ENCODE peak calls at places on chromosomes 7 and 10, in ten cellular contexts. One of them, this sample, is unnamed.

GRCh38 chr7:143487566-143487965 is 9.9 kb downstream of the TAS2R41 start:
- DNase-seq in neural progenitor cell: no peak
- DNase-seq in esophagus squamous epithelium: no peak
- DNase-seq in T-helper 17 cell: no peak
- DNase-seq in NT2/D1: no peak
- DNase-seq in lower lobe of right lung: peak; percentile 55
- DNase-seq in GM23248: peak; percentile 70
- DNase-seq in psoas muscle: peak; percentile 43
- DNase-seq in colonic mucosa: peak; percentile 59
- DNase-seq in pancreas: no peak
- DNase-seq in this sample: peak; percentile 60

GRCh38 chr10:11610151-11610854 is 1.1 kb downstream of the USP6NL start:
- DNase-seq in pancreas: no peak
- DNase-seq in T-helper 17 cell: no peak
- DNase-seq in esophagus squamous epithelium: no peak
- DNase-seq in colonic mucosa: no peak
- DNase-seq in psoas muscle: no peak
- DNase-seq in lower lobe of right lung: no peak
- DNase-seq in GM23248: peak; percentile 19
- DNase-seq in neural progenitor cell: no peak
- DNase-seq in NT2/D1: no peak
- DNase-seq in this sample: no peak

GRCh38 chr7:136247211-136247610 is 270.1 kb upstream of the MTPN start:
- DNase-seq in neural progenitor cell: no peak
- DNase-seq in GM23248: no peak
- DNase-seq in pancreas: no peak
- DNase-seq in lower lobe of right lung: no peak
- DNase-seq in psoas muscle: no peak
- DNase-seq in esophagus squamous epithelium: no peak
- DNase-seq in colonic mucosa: no peak
- DNase-seq in NT2/D1: no peak
- DNase-seq in T-helper 17 cell: no peak
- DNase-seq in this sample: no peak

GRCh38 chr10:124991872-124992271 is 49.9 kb downstream of the ZRANB1 start:
- DNase-seq in T-helper 17 cell: no peak
- DNase-seq in GM23248: no peak
- DNase-seq in colonic mucosa: no peak
- DNase-seq in neural progenitor cell: no peak
- DNase-seq in psoas muscle: no peak
- DNase-seq in lower lobe of right lung: no peak
- DNase-seq in pancreas: no peak
- DNase-seq in NT2/D1: no peak
- DNase-seq in esophagus squamous epithelium: no peak
- DNase-seq in this sample: no peak

GRCh38 chr10:42754155-42755027 is 28.2 kb upstream of the BMS1 start:
- DNase-seq in pancreas: peak; percentile 83
- DNase-seq in esophagus squamous epithelium: no peak
- DNase-seq in T-helper 17 cell: no peak
- DNase-seq in NT2/D1: no peak
- DNase-seq in neural progenitor cell: peak; percentile 59
- DNase-seq in GM23248: peak; percentile 40
- DNase-seq in lower lobe of right lung: peak; percentile 53
- DNase-seq in psoas muscle: peak; percentile 52
- DNase-seq in colonic mucosa: no peak
- DNase-seq in this sample: no peak

GRCh38 chr7:26694156-26694555 is 170.2 kb downstream of the SKAP2 start:
- DNase-seq in NT2/D1: no peak
- DNase-seq in colonic mucosa: no peak
- DNase-seq in neural progenitor cell: no peak
- DNase-seq in lower lobe of right lung: no peak
- DNase-seq in pancreas: no peak
- DNase-seq in GM23248: no peak
- DNase-seq in esophagus squamous epithelium: no peak
- DNase-seq in psoas muscle: no peak
- DNase-seq in T-helper 17 cell: no peak
- DNase-seq in this sample: no peak

GRCh38 chr7:151012921-151013347 is 11.4 kb downstream of the ATG9B start:
- DNase-seq in psoas muscle: no peak
- DNase-seq in T-helper 17 cell: no peak
- DNase-seq in esophagus squamous epithelium: no peak
- DNase-seq in neural progenitor cell: peak; percentile 85
- DNase-seq in colonic mucosa: no peak
- DNase-seq in pancreas: peak; percentile 44
- DNase-seq in NT2/D1: no peak
- DNase-seq in lower lobe of right lung: no peak
- DNase-seq in GM23248: peak; percentile 71
- DNase-seq in this sample: no peak

GRCh38 chr7:139034855-139035587 is 821 bp downstream of the ZC3HAV1L start:
- DNase-seq in neural progenitor cell: peak; percentile 36
- DNase-seq in T-helper 17 cell: no peak
- DNase-seq in NT2/D1: no peak
- DNase-seq in esophagus squamous epithelium: no peak
- DNase-seq in pancreas: peak; percentile 44
- DNase-seq in lower lobe of right lung: no peak
- DNase-seq in GM23248: peak; percentile 69
- DNase-seq in colonic mucosa: peak; percentile 49
- DNase-seq in psoas muscle: peak; percentile 42
- DNase-seq in this sample: no peak

GRCh38 chr7:5657901-5658300 is 123.6 kb downstream of the RNF216 start:
- DNase-seq in GM23248: peak; percentile 91
- DNase-seq in NT2/D1: no peak
- DNase-seq in T-helper 17 cell: no peak
- DNase-seq in esophagus squamous epithelium: no peak
- DNase-seq in colonic mucosa: no peak
- DNase-seq in pancreas: no peak
- DNase-seq in psoas muscle: no peak
- DNase-seq in lower lobe of right lung: no peak
- DNase-seq in neural progenitor cell: no peak
- DNase-seq in this sample: no peak

DNA sequence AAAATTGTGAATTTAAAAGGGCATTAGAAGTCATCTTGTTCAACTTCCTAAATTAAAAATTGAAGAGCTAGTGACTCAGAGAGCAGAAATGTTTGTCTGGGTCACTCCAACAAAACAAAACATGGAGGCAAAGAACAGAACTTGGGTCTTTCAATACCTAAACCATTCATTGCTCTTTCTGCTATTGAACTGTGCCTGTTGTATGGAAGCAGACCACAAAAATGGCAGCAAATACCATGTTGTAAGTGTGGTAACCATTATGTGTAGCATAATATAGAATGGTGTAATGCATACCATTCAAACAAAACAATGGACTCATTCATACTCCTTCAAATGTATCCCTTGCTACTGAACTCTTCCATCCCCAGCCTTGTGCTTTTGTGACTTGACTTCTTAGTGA is 360.2 kb upstream of the NRG3 start:
- DNase-seq in colonic mucosa: no peak
- DNase-seq in lower lobe of right lung: no peak
- DNase-seq in T-helper 17 cell: no peak
- DNase-seq in psoas muscle: no peak
- DNase-seq in pancreas: no peak
- DNase-seq in neural progenitor cell: no peak
- DNase-seq in esophagus squamous epithelium: no peak
- DNase-seq in NT2/D1: no peak
- DNase-seq in GM23248: no peak
- DNase-seq in this sample: no peak
- H3K9me3 ChIP-seq in colonic mucosa: no peaks in the 10 kb centered on the region
- H3K9me3 ChIP-seq in lower lobe of right lung: peaks cover 10% of the 10 kb centered on the region
- H3K9me3 ChIP-seq in T-helper 17 cell: no peaks in the 10 kb centered on the region
- H3K9me3 ChIP-seq in psoas muscle: no peaks in the 10 kb centered on the region
- H3K9me3 ChIP-seq in pancreas: no peaks in the 10 kb centered on the region
- H3K9me3 ChIP-seq in neural progenitor cell: no peaks in the 10 kb centered on the region
- H3K9me3 ChIP-seq in esophagus squamous epithelium: no peaks in the 10 kb centered on the region
- H3K9me3 ChIP-seq in NT2/D1: peaks cover 6% of the 10 kb centered on the region
- H3K9me3 ChIP-seq in GM23248: no peaks in the 10 kb centered on the region
- H3K9me3 ChIP-seq in this sample: no peaks in the 10 kb centered on the region

DNA sequence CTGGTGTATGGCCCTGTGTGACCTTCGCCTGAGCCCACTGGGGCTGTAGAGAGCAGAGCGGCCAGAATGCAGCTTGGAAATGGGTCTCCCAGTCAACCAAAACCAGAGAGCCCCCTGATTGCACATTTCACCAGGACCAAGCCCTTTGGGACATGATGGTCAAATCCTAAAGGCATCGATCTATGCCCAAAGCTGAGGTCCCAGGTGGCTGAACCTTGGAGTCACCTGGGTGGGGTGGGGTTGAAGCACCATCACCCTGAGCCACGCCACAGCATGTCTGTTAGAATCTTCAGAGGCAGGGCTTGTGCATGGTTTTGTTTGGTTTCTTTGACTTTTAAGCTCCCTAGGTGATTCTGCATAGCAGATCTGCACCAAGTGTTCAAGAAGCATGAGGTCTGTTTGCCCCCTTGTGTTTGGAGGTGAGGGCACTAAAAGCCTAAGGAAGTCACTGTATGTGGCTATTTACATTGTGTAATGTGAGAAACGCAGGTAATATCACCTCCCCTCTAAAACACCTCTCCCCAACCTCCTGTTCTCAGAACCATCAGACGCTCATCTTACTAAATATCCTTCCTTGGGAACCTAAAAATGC is 9.6 kb downstream of the PKD1L1 start:
- DNase-seq in T-helper 17 cell: no peak
- DNase-seq in NT2/D1: no peak
- DNase-seq in colonic mucosa: no peak
- DNase-seq in lower lobe of right lung: no peak
- DNase-seq in psoas muscle: no peak
- DNase-seq in pancreas: no peak
- DNase-seq in neural progenitor cell: no peak
- DNase-seq in GM23248: no peak
- DNase-seq in esophagus squamous epithelium: no peak
- DNase-seq in this sample: no peak
- H3K9me3 ChIP-seq in T-helper 17 cell: no peaks in the 10 kb centered on the region
- H3K9me3 ChIP-seq in NT2/D1: no peaks in the 10 kb centered on the region
- H3K9me3 ChIP-seq in colonic mucosa: no peaks in the 10 kb centered on the region
- H3K9me3 ChIP-seq in lower lobe of right lung: no peaks in the 10 kb centered on the region
- H3K9me3 ChIP-seq in psoas muscle: no peaks in the 10 kb centered on the region
- H3K9me3 ChIP-seq in pancreas: no peaks in the 10 kb centered on the region
- H3K9me3 ChIP-seq in neural progenitor cell: no peaks in the 10 kb centered on the region
- H3K9me3 ChIP-seq in GM23248: no peaks in the 10 kb centered on the region
- H3K9me3 ChIP-seq in esophagus squamous epithelium: no peaks in the 10 kb centered on the region
- H3K9me3 ChIP-seq in this sample: no peaks in the 10 kb centered on the region

GRCh38 chr10:126169899-126170298 is 218.4 kb downstream of the ADAM12 start:
- DNase-seq in lower lobe of right lung: no peak
- DNase-seq in GM23248: no peak
- DNase-seq in psoas muscle: no peak
- DNase-seq in neural progenitor cell: no peak
- DNase-seq in pancreas: no peak
- DNase-seq in esophagus squamous epithelium: no peak
- DNase-seq in T-helper 17 cell: no peak
- DNase-seq in colonic mucosa: no peak
- DNase-seq in NT2/D1: no peak
- DNase-seq in this sample: no peak

GRCh38 chr10:126165865-126166264 is 222.4 kb downstream of the ADAM12 start:
- DNase-seq in GM23248: no peak
- DNase-seq in T-helper 17 cell: no peak
- DNase-seq in neural progenitor cell: no peak
- DNase-seq in NT2/D1: no peak
- DNase-seq in psoas muscle: no peak
- DNase-seq in lower lobe of right lung: no peak
- DNase-seq in pancreas: no peak
- DNase-seq in esophagus squamous epithelium: no peak
- DNase-seq in colonic mucosa: no peak
- DNase-seq in this sample: no peak

GRCh38 chr10:126170367-126170766 is 217.9 kb downstream of the ADAM12 start:
- DNase-seq in GM23248: peak; percentile 49
- DNase-seq in psoas muscle: no peak
- DNase-seq in esophagus squamous epithelium: no peak
- DNase-seq in lower lobe of right lung: no peak
- DNase-seq in pancreas: no peak
- DNase-seq in colonic mucosa: no peak
- DNase-seq in NT2/D1: no peak
- DNase-seq in T-helper 17 cell: no peak
- DNase-seq in neural progenitor cell: no peak
- DNase-seq in this sample: no peak

GRCh38 chr10:126171555-126171954 is 216.7 kb downstream of the ADAM12 start:
- DNase-seq in lower lobe of right lung: no peak
- DNase-seq in NT2/D1: no peak
- DNase-seq in psoas muscle: no peak
- DNase-seq in pancreas: no peak
- DNase-seq in GM23248: peak; percentile 92
- DNase-seq in neural progenitor cell: no peak
- DNase-seq in esophagus squamous epithelium: no peak
- DNase-seq in colonic mucosa: no peak
- DNase-seq in T-helper 17 cell: no peak
- DNase-seq in this sample: no peak

GRCh38 chr10:126166797-126167196 is 221.5 kb downstream of the ADAM12 start:
- DNase-seq in neural progenitor cell: no peak
- DNase-seq in lower lobe of right lung: no peak
- DNase-seq in NT2/D1: no peak
- DNase-seq in pancreas: no peak
- DNase-seq in T-helper 17 cell: no peak
- DNase-seq in psoas muscle: no peak
- DNase-seq in esophagus squamous epithelium: no peak
- DNase-seq in GM23248: no peak
- DNase-seq in colonic mucosa: no peak
- DNase-seq in this sample: no peak
- H3K9me3 ChIP-seq in neural progenitor cell: no peaks in the 10 kb centered on the region
- H3K9me3 ChIP-seq in lower lobe of right lung: no peaks in the 10 kb centered on the region
- H3K9me3 ChIP-seq in NT2/D1: no peaks in the 10 kb centered on the region
- H3K9me3 ChIP-seq in pancreas: no peaks in the 10 kb centered on the region
- H3K9me3 ChIP-seq in T-helper 17 cell: no peaks in the 10 kb centered on the region
- H3K9me3 ChIP-seq in psoas muscle: no peaks in the 10 kb centered on the region
- H3K9me3 ChIP-seq in esophagus squamous epithelium: no peaks in the 10 kb centered on the region
- H3K9me3 ChIP-seq in GM23248: no peaks in the 10 kb centered on the region
- H3K9me3 ChIP-seq in colonic mucosa: no peaks in the 10 kb centered on the region
- H3K9me3 ChIP-seq in this sample: no peaks in the 10 kb centered on the region

GRCh38 chr7:122306320-122307227 is 2.0 kb upstream of the FEZF1 start:
- DNase-seq in GM23248: no peak
- DNase-seq in T-helper 17 cell: no peak
- DNase-seq in lower lobe of right lung: no peak
- DNase-seq in neural progenitor cell: peak; percentile 89
- DNase-seq in NT2/D1: no peak
- DNase-seq in psoas muscle: no peak
- DNase-seq in pancreas: no peak
- DNase-seq in colonic mucosa: no peak
- DNase-seq in esophagus squamous epithelium: no peak
- DNase-seq in this sample: no peak

GRCh38 chr7:122304996-122305421 is 459 bp upstream of the FEZF1 start:
- DNase-seq in psoas muscle: no peak
- DNase-seq in colonic mucosa: no peak
- DNase-seq in neural progenitor cell: peak; percentile 60
- DNase-seq in pancreas: peak; percentile 52
- DNase-seq in lower lobe of right lung: no peak
- DNase-seq in esophagus squamous epithelium: no peak
- DNase-seq in NT2/D1: no peak
- DNase-seq in GM23248: peak; percentile 36
- DNase-seq in T-helper 17 cell: no peak
- DNase-seq in this sample: no peak

GRCh38 chr7:122307228-122307619 is 2.7 kb upstream of the FEZF1 start:
- DNase-seq in GM23248: no peak
- DNase-seq in colonic mucosa: no peak
- DNase-seq in T-helper 17 cell: no peak
- DNase-seq in lower lobe of right lung: no peak
- DNase-seq in psoas muscle: no peak
- DNase-seq in esophagus squamous epithelium: no peak
- DNase-seq in NT2/D1: no peak
- DNase-seq in neural progenitor cell: peak; percentile 76
- DNase-seq in pancreas: no peak
- DNase-seq in this sample: no peak

GRCh38 chr7:122304604-122304975 is at the start of gene FEZF1:
- DNase-seq in psoas muscle: no peak
- DNase-seq in pancreas: no peak
- DNase-seq in T-helper 17 cell: no peak
- DNase-seq in lower lobe of right lung: peak; percentile 49
- DNase-seq in esophagus squamous epithelium: no peak
- DNase-seq in GM23248: peak; percentile 19
- DNase-seq in colonic mucosa: no peak
- DNase-seq in NT2/D1: no peak
- DNase-seq in neural progenitor cell: peak; percentile 96
- DNase-seq in this sample: no peak

GRCh38 chr7:122305475-122306319 is 1.1 kb upstream of the FEZF1 start:
- DNase-seq in T-helper 17 cell: no peak
- DNase-seq in colonic mucosa: no peak
- DNase-seq in neural progenitor cell: peak; percentile 79
- DNase-seq in GM23248: no peak
- DNase-seq in NT2/D1: no peak
- DNase-seq in esophagus squamous epithelium: no peak
- DNase-seq in pancreas: peak; percentile 69
- DNase-seq in lower lobe of right lung: no peak
- DNase-seq in psoas muscle: no peak
- DNase-seq in this sample: no peak
- H3K9me3 ChIP-seq in T-helper 17 cell: no peaks in the 10 kb centered on the region
- H3K9me3 ChIP-seq in colonic mucosa: no peaks in the 10 kb centered on the region
- H3K9me3 ChIP-seq in neural progenitor cell: no peaks in the 10 kb centered on the region
- H3K9me3 ChIP-seq in GM23248: no peaks in the 10 kb centered on the region
- H3K9me3 ChIP-seq in NT2/D1: no peaks in the 10 kb centered on the region
- H3K9me3 ChIP-seq in esophagus squamous epithelium: no peaks in the 10 kb centered on the region
- H3K9me3 ChIP-seq in pancreas: no peaks in the 10 kb centered on the region
- H3K9me3 ChIP-seq in lower lobe of right lung: no peaks in the 10 kb centered on the region
- H3K9me3 ChIP-seq in psoas muscle: no peaks in the 10 kb centered on the region
- H3K9me3 ChIP-seq in this sample: no peaks in the 10 kb centered on the region